ENCODE peak calls at places on chromosomes 16 and 17, in nine cellular contexts. One of them, this sample, is unnamed.

GRCh38 chr17:27768858-27769410 is 31.4 kb downstream of the NOS2 start:
- DNase-seq in GM12864: no peak
- DNase-seq in pons: no peak
- DNase-seq in psoas muscle: no peak
- DNase-seq in adrenal gland: no peak
- DNase-seq in mesendoderm: no peak
- DNase-seq in NCI-H1048: no peak
- DNase-seq in activated naive CD4-positive, alpha-beta T cell: no peak
- DNase-seq in HT-29: no peak
- DNase-seq in this sample: no peak

GRCh38 chr16:54080524-54081008 is 206.0 kb downstream of the IRX3 start:
- DNase-seq in pons: no peak
- DNase-seq in psoas muscle: no peak
- DNase-seq in NCI-H1048: no peak
- DNase-seq in GM12864: no peak
- DNase-seq in HT-29: no peak
- DNase-seq in adrenal gland: no peak
- DNase-seq in activated naive CD4-positive, alpha-beta T cell: no peak
- DNase-seq in mesendoderm: no peak
- DNase-seq in this sample: no peak

GRCh38 chr16:67917852-67918236 is 13.8 kb downstream of the CTRL start:
- DNase-seq in HT-29: no peak
- DNase-seq in activated naive CD4-positive, alpha-beta T cell: no peak
- DNase-seq in mesendoderm: peak; percentile 88
- DNase-seq in NCI-H1048: no peak
- DNase-seq in GM12864: no peak
- DNase-seq in adrenal gland: peak; percentile 86
- DNase-seq in pons: no peak
- DNase-seq in psoas muscle: no peak
- DNase-seq in this sample: no peak

GRCh38 chr16:87733190-87733589 is 32.6 kb downstream of the KLHDC4 start:
- DNase-seq in mesendoderm: no peak
- DNase-seq in HT-29: no peak
- DNase-seq in NCI-H1048: no peak
- DNase-seq in psoas muscle: no peak
- DNase-seq in GM12864: no peak
- DNase-seq in activated naive CD4-positive, alpha-beta T cell: no peak
- DNase-seq in adrenal gland: no peak
- DNase-seq in pons: no peak
- DNase-seq in this sample: no peak

GRCh38 chr17:67050476-67051154 is 6.3 kb downstream of the CACNG1 start:
- DNase-seq in HT-29: no peak
- DNase-seq in GM12864: no peak
- DNase-seq in adrenal gland: no peak
- DNase-seq in pons: no peak
- DNase-seq in mesendoderm: no peak
- DNase-seq in psoas muscle: no peak
- DNase-seq in NCI-H1048: no peak
- DNase-seq in activated naive CD4-positive, alpha-beta T cell: no peak
- DNase-seq in this sample: no peak

GRCh38 chr17:28119049-28119448 is 76.6 kb downstream of the NLK start:
- DNase-seq in pons: no peak
- DNase-seq in activated naive CD4-positive, alpha-beta T cell: no peak
- DNase-seq in GM12864: no peak
- DNase-seq in psoas muscle: no peak
- DNase-seq in NCI-H1048: no peak
- DNase-seq in adrenal gland: no peak
- DNase-seq in HT-29: no peak
- DNase-seq in mesendoderm: no peak
- DNase-seq in this sample: no peak

GRCh38 chr16:85636234-85636812 is 23.2 kb downstream of the GSE1 start:
- DNase-seq in pons: no peak
- DNase-seq in mesendoderm: no peak
- DNase-seq in NCI-H1048: no peak
- DNase-seq in psoas muscle: no peak
- DNase-seq in HT-29: no peak
- DNase-seq in adrenal gland: peak; percentile 67
- DNase-seq in activated naive CD4-positive, alpha-beta T cell: no peak
- DNase-seq in GM12864: no peak
- DNase-seq in this sample: no peak

GRCh38 chr17:40026816-40027613 is 11.8 kb downstream of the CSF3 start:
- DNase-seq in GM12864: peak; percentile 33
- DNase-seq in mesendoderm: peak; percentile 88
- DNase-seq in psoas muscle: peak; percentile 84
- DNase-seq in pons: peak; percentile 61
- DNase-seq in adrenal gland: peak; percentile 86
- DNase-seq in HT-29: peak; percentile 95
- DNase-seq in NCI-H1048: peak; percentile 38
- DNase-seq in activated naive CD4-positive, alpha-beta T cell: peak; percentile 37
- DNase-seq in this sample: peak; percentile 72

GRCh38 chr16:80300456-80300855 is 240.3 kb upstream of the DYNLRB2 start:
- DNase-seq in mesendoderm: no peak
- DNase-seq in GM12864: no peak
- DNase-seq in activated naive CD4-positive, alpha-beta T cell: no peak
- DNase-seq in pons: no peak
- DNase-seq in HT-29: no peak
- DNase-seq in NCI-H1048: no peak
- DNase-seq in psoas muscle: no peak
- DNase-seq in adrenal gland: no peak
- DNase-seq in this sample: no peak

GRCh38 chr17:259341-259976 is 78.0 kb upstream of the DOC2B start:
- DNase-seq in GM12864: no peak
- DNase-seq in pons: no peak
- DNase-seq in mesendoderm: peak; percentile 49
- DNase-seq in HT-29: no peak
- DNase-seq in psoas muscle: no peak
- DNase-seq in adrenal gland: no peak
- DNase-seq in NCI-H1048: no peak
- DNase-seq in activated naive CD4-positive, alpha-beta T cell: no peak
- DNase-seq in this sample: peak; percentile 14

GRCh38 chr17:43341705-43342600 is 56.8 kb upstream of the ARL4D start:
- DNase-seq in psoas muscle: no peak
- DNase-seq in activated naive CD4-positive, alpha-beta T cell: no peak
- DNase-seq in NCI-H1048: no peak
- DNase-seq in HT-29: no peak
- DNase-seq in mesendoderm: no peak
- DNase-seq in adrenal gland: peak; percentile 45
- DNase-seq in GM12864: no peak
- DNase-seq in pons: no peak
- DNase-seq in this sample: no peak

GRCh38 chr16:84922351-84923135 is 88.8 kb downstream of the ZDHHC7 start:
- DNase-seq in NCI-H1048: no peak
- DNase-seq in adrenal gland: peak; percentile 36
- DNase-seq in activated naive CD4-positive, alpha-beta T cell: no peak
- DNase-seq in HT-29: no peak
- DNase-seq in psoas muscle: peak; percentile 72
- DNase-seq in GM12864: no peak
- DNase-seq in mesendoderm: no peak
- DNase-seq in pons: peak; percentile 81
- DNase-seq in this sample: no peak

GRCh38 chr16:68313116-68313515 is 2.3 kb downstream of the PRMT7 start:
- DNase-seq in mesendoderm: no peak
- DNase-seq in HT-29: no peak
- DNase-seq in pons: no peak
- DNase-seq in NCI-H1048: no peak
- DNase-seq in activated naive CD4-positive, alpha-beta T cell: no peak
- DNase-seq in adrenal gland: no peak
- DNase-seq in GM12864: no peak
- DNase-seq in psoas muscle: no peak
- DNase-seq in this sample: no peak

GRCh38 chr17:1486802-1487695 is 5.4 kb downstream of the MYO1C start:
- DNase-seq in mesendoderm: peak; percentile 91
- DNase-seq in HT-29: peak; percentile 83
- DNase-seq in psoas muscle: peak; percentile 80
- DNase-seq in GM12864: peak; percentile 43
- DNase-seq in pons: no peak
- DNase-seq in NCI-H1048: no peak
- DNase-seq in activated naive CD4-positive, alpha-beta T cell: peak; percentile 26
- DNase-seq in adrenal gland: peak; percentile 56
- DNase-seq in this sample: peak; percentile 61

GRCh38 chr16:79390481-79391051 is 210.0 kb downstream of the MAF start:
- DNase-seq in adrenal gland: no peak
- DNase-seq in GM12864: no peak
- DNase-seq in pons: no peak
- DNase-seq in activated naive CD4-positive, alpha-beta T cell: no peak
- DNase-seq in mesendoderm: peak; percentile 36
- DNase-seq in HT-29: no peak
- DNase-seq in psoas muscle: no peak
- DNase-seq in NCI-H1048: no peak
- DNase-seq in this sample: no peak

GRCh38 chr16:46871587-46871986 is 12.6 kb upstream of the GPT2 start:
- DNase-seq in activated naive CD4-positive, alpha-beta T cell: no peak
- DNase-seq in mesendoderm: no peak
- DNase-seq in pons: no peak
- DNase-seq in adrenal gland: no peak
- DNase-seq in psoas muscle: no peak
- DNase-seq in GM12864: no peak
- DNase-seq in NCI-H1048: no peak
- DNase-seq in HT-29: no peak
- DNase-seq in this sample: no peak

GRCh38 chr17:10197362-10197720 is 1.1 kb downstream of the GAS7 start:
- DNase-seq in NCI-H1048: no peak
- DNase-seq in GM12864: no peak
- DNase-seq in adrenal gland: no peak
- DNase-seq in mesendoderm: no peak
- DNase-seq in HT-29: no peak
- DNase-seq in psoas muscle: peak; percentile 21
- DNase-seq in activated naive CD4-positive, alpha-beta T cell: no peak
- DNase-seq in pons: no peak
- DNase-seq in this sample: no peak

GRCh38 chr17:31491794-31492171 is 100.3 kb downstream of the RAB11FIP4 start:
- DNase-seq in NCI-H1048: no peak
- DNase-seq in mesendoderm: no peak
- DNase-seq in adrenal gland: no peak
- DNase-seq in pons: no peak
- DNase-seq in GM12864: no peak
- DNase-seq in activated naive CD4-positive, alpha-beta T cell: no peak
- DNase-seq in HT-29: no peak
- DNase-seq in psoas muscle: no peak
- DNase-seq in this sample: peak; percentile 37

GRCh38 chr17:42456223-42457106 is 2.2 kb upstream of the ATP6V0A1 start:
- DNase-seq in pons: peak; percentile 82
- DNase-seq in HT-29: peak; percentile 34
- DNase-seq in GM12864: peak; percentile 47
- DNase-seq in activated naive CD4-positive, alpha-beta T cell: no peak
- DNase-seq in mesendoderm: no peak
- DNase-seq in adrenal gland: peak; percentile 13
- DNase-seq in psoas muscle: no peak
- DNase-seq in NCI-H1048: no peak
- DNase-seq in this sample: no peak

GRCh38 chr16:72723781-72724180 is 324.1 kb downstream of the ZFHX3 start:
- DNase-seq in pons: no peak
- DNase-seq in HT-29: no peak
- DNase-seq in GM12864: no peak
- DNase-seq in adrenal gland: no peak
- DNase-seq in NCI-H1048: no peak
- DNase-seq in activated naive CD4-positive, alpha-beta T cell: no peak
- DNase-seq in mesendoderm: no peak
- DNase-seq in psoas muscle: no peak
- DNase-seq in this sample: no peak

GRCh38 chr17:30565073-30565935 is 88.1 kb downstream of the GOSR1 start:
- DNase-seq in activated naive CD4-positive, alpha-beta T cell: no peak
- DNase-seq in adrenal gland: no peak
- DNase-seq in HT-29: no peak
- DNase-seq in GM12864: no peak
- DNase-seq in mesendoderm: peak; percentile 90
- DNase-seq in pons: no peak
- DNase-seq in NCI-H1048: no peak
- DNase-seq in psoas muscle: no peak
- DNase-seq in this sample: no peak

GRCh38 chr17:4201231-4201630 is 58.2 kb downstream of the CYB5D2 start:
- DNase-seq in NCI-H1048: no peak
- DNase-seq in activated naive CD4-positive, alpha-beta T cell: no peak
- DNase-seq in GM12864: no peak
- DNase-seq in pons: no peak
- DNase-seq in HT-29: no peak
- DNase-seq in mesendoderm: no peak
- DNase-seq in adrenal gland: no peak
- DNase-seq in psoas muscle: no peak
- DNase-seq in this sample: no peak

GRCh38 chr17:4509923-4510614 is 11.4 kb downstream of the SPNS2 start:
- DNase-seq in psoas muscle: peak; percentile 62
- DNase-seq in HT-29: no peak
- DNase-seq in mesendoderm: no peak
- DNase-seq in activated naive CD4-positive, alpha-beta T cell: no peak
- DNase-seq in NCI-H1048: no peak
- DNase-seq in adrenal gland: peak; percentile 43
- DNase-seq in pons: no peak
- DNase-seq in GM12864: no peak
- DNase-seq in this sample: no peak

GRCh38 chr17:36730095-36730808 is 128.9 kb downstream of the MRM1 start:
- DNase-seq in psoas muscle: no peak
- DNase-seq in pons: no peak
- DNase-seq in HT-29: no peak
- DNase-seq in GM12864: no peak
- DNase-seq in activated naive CD4-positive, alpha-beta T cell: no peak
- DNase-seq in NCI-H1048: no peak
- DNase-seq in adrenal gland: no peak
- DNase-seq in mesendoderm: no peak
- DNase-seq in this sample: no peak

GRCh38 chr16:8986818-8987191 is 23.1 kb upstream of the USP7 start:
- DNase-seq in GM12864: no peak
- DNase-seq in pons: no peak
- DNase-seq in mesendoderm: no peak
- DNase-seq in HT-29: no peak
- DNase-seq in NCI-H1048: no peak
- DNase-seq in adrenal gland: no peak
- DNase-seq in psoas muscle: no peak
- DNase-seq in activated naive CD4-positive, alpha-beta T cell: no peak
- DNase-seq in this sample: no peak

GRCh38 chr16:61957075-61957474 is 79.2 kb downstream of the CDH8 start:
- DNase-seq in HT-29: no peak
- DNase-seq in adrenal gland: no peak
- DNase-seq in pons: no peak
- DNase-seq in GM12864: no peak
- DNase-seq in NCI-H1048: no peak
- DNase-seq in activated naive CD4-positive, alpha-beta T cell: no peak
- DNase-seq in psoas muscle: no peak
- DNase-seq in mesendoderm: peak; percentile 3
- DNase-seq in this sample: no peak

GRCh38 chr17:33140413-33141099 is 148.9 kb downstream of the SPACA3 start:
- DNase-seq in GM12864: no peak
- DNase-seq in activated naive CD4-positive, alpha-beta T cell: no peak
- DNase-seq in HT-29: no peak
- DNase-seq in psoas muscle: no peak
- DNase-seq in pons: no peak
- DNase-seq in adrenal gland: no peak
- DNase-seq in NCI-H1048: no peak
- DNase-seq in mesendoderm: no peak
- DNase-seq in this sample: no peak

GRCh38 chr17:32275060-32276042 is 9.7 kb downstream of the RHBDL3 start:
- DNase-seq in GM12864: no peak
- DNase-seq in adrenal gland: peak; percentile 94
- DNase-seq in activated naive CD4-positive, alpha-beta T cell: no peak
- DNase-seq in psoas muscle: peak; percentile 64
- DNase-seq in NCI-H1048: no peak
- DNase-seq in pons: no peak
- DNase-seq in mesendoderm: peak; percentile 92
- DNase-seq in HT-29: no peak
- DNase-seq in this sample: peak; percentile 96

GRCh38 chr17:17621254-17621653 is 29.7 kb upstream of the PEMT start:
- DNase-seq in pons: no peak
- DNase-seq in psoas muscle: no peak
- DNase-seq in NCI-H1048: no peak
- DNase-seq in activated naive CD4-positive, alpha-beta T cell: no peak
- DNase-seq in adrenal gland: no peak
- DNase-seq in GM12864: no peak
- DNase-seq in mesendoderm: no peak
- DNase-seq in HT-29: no peak
- DNase-seq in this sample: no peak

GRCh38 chr16:86768999-86769398 is 190.7 kb downstream of the FOXL1 start:
- DNase-seq in NCI-H1048: no peak
- DNase-seq in mesendoderm: no peak
- DNase-seq in pons: no peak
- DNase-seq in HT-29: no peak
- DNase-seq in GM12864: peak; percentile 10
- DNase-seq in psoas muscle: no peak
- DNase-seq in adrenal gland: no peak
- DNase-seq in activated naive CD4-positive, alpha-beta T cell: no peak
- DNase-seq in this sample: no peak

GRCh38 chr16:30948087-30948955 is 547 bp upstream of the ORAI3 start:
- DNase-seq in psoas muscle: peak; percentile 84
- DNase-seq in adrenal gland: peak; percentile 98
- DNase-seq in NCI-H1048: peak; percentile 55
- DNase-seq in activated naive CD4-positive, alpha-beta T cell: no peak
- DNase-seq in mesendoderm: peak; percentile 100
- DNase-seq in pons: peak; percentile 95
- DNase-seq in GM12864: no peak
- DNase-seq in HT-29: peak; percentile 76
- DNase-seq in this sample: no peak

This sample was measured in CD14-positive monocyte.